ENCODE peak calls at places on chromosomes 3 and 15, in eight cellular contexts. One of them, this sample, is unnamed.

GRCh38 chr3:22981176-22981575 is 222.0 kb upstream of the UBE2E2 start:
- DNase-seq in ovary: no peak
- DNase-seq in colonic mucosa: no peak
- DNase-seq in M059J: no peak
- DNase-seq in AG08396: no peak
- DNase-seq in activated T-helper 1 cell treated with anti-CD3 and anti-CD28 coated beads, Interleukin-2, amount 50 U/mL, for 16 hours: no peak
- DNase-seq in breast epithelium: no peak
- DNase-seq in NCI-H2107: no peak
- DNase-seq in this sample: no peak

GRCh38 chr3:67362686-67363085 is 291.7 kb downstream of the SUCLG2 start:
- DNase-seq in ovary: no peak
- DNase-seq in colonic mucosa: no peak
- DNase-seq in M059J: peak
- DNase-seq in AG08396: no peak
- DNase-seq in activated T-helper 1 cell treated with anti-CD3 and anti-CD28 coated beads, Interleukin-2, amount 50 U/mL, for 16 hours: no peak
- DNase-seq in breast epithelium: no peak
- DNase-seq in NCI-H2107: no peak
- DNase-seq in this sample: no peak

GRCh38 chr3:52897130-52898109 is at the start of gene STIMATE:
- DNase-seq in ovary: peak
- DNase-seq in colonic mucosa: peak
- DNase-seq in M059J: peak
- DNase-seq in AG08396: peak
- DNase-seq in activated T-helper 1 cell treated with anti-CD3 and anti-CD28 coated beads, Interleukin-2, amount 50 U/mL, for 16 hours: peak
- DNase-seq in breast epithelium: peak
- DNase-seq in NCI-H2107: peak
- DNase-seq in this sample: peak

GRCh38 chr15:59741274-59741906 is 52.3 kb upstream of the BNIP2 start:
- DNase-seq in ovary: no peak
- DNase-seq in colonic mucosa: no peak
- DNase-seq in M059J: peak
- DNase-seq in AG08396: peak
- DNase-seq in activated T-helper 1 cell treated with anti-CD3 and anti-CD28 coated beads, Interleukin-2, amount 50 U/mL, for 16 hours: no peak
- DNase-seq in breast epithelium: no peak
- DNase-seq in NCI-H2107: no peak
- DNase-seq in this sample: no peak

GRCh38 chr15:90904746-90905145 is 1.6 kb downstream of the MAN2A2 start:
- DNase-seq in ovary: no peak
- DNase-seq in colonic mucosa: no peak
- DNase-seq in M059J: no peak
- DNase-seq in AG08396: no peak
- DNase-seq in activated T-helper 1 cell treated with anti-CD3 and anti-CD28 coated beads, Interleukin-2, amount 50 U/mL, for 16 hours: no peak
- DNase-seq in breast epithelium: no peak
- DNase-seq in NCI-H2107: no peak
- DNase-seq in this sample: no peak

GRCh38 chr3:109023656-109024254 is 70.1 kb upstream of the GUCA1C start:
- DNase-seq in ovary: no peak
- DNase-seq in colonic mucosa: peak
- DNase-seq in M059J: peak
- DNase-seq in AG08396: peak
- DNase-seq in activated T-helper 1 cell treated with anti-CD3 and anti-CD28 coated beads, Interleukin-2, amount 50 U/mL, for 16 hours: peak
- DNase-seq in breast epithelium: no peak
- DNase-seq in NCI-H2107: no peak
- DNase-seq in this sample: peak

GRCh38 chr3:138800248-138800647 is 34.5 kb downstream of the PIK3CB start:
- DNase-seq in ovary: no peak
- DNase-seq in colonic mucosa: no peak
- DNase-seq in M059J: no peak
- DNase-seq in AG08396: no peak
- DNase-seq in activated T-helper 1 cell treated with anti-CD3 and anti-CD28 coated beads, Interleukin-2, amount 50 U/mL, for 16 hours: no peak
- DNase-seq in breast epithelium: no peak
- DNase-seq in NCI-H2107: no peak
- DNase-seq in this sample: no peak

GRCh38 chr15:58556028-58556361 is 124.2 kb downstream of the LIPC start:
- DNase-seq in ovary: no peak
- DNase-seq in colonic mucosa: no peak
- DNase-seq in M059J: no peak
- DNase-seq in AG08396: no peak
- DNase-seq in activated T-helper 1 cell treated with anti-CD3 and anti-CD28 coated beads, Interleukin-2, amount 50 U/mL, for 16 hours: no peak
- DNase-seq in breast epithelium: no peak
- DNase-seq in NCI-H2107: no peak
- DNase-seq in this sample: no peak

GRCh38 chr3:100040846-100041245 is 73.5 kb downstream of the FILIP1L start:
- DNase-seq in ovary: no peak
- DNase-seq in colonic mucosa: no peak
- DNase-seq in M059J: peak
- DNase-seq in AG08396: no peak
- DNase-seq in activated T-helper 1 cell treated with anti-CD3 and anti-CD28 coated beads, Interleukin-2, amount 50 U/mL, for 16 hours: no peak
- DNase-seq in breast epithelium: no peak
- DNase-seq in NCI-H2107: no peak
- DNase-seq in this sample: no peak

GRCh38 chr3:138426211-138426610 is 8.2 kb upstream of the ESYT3 start:
- DNase-seq in ovary: no peak
- DNase-seq in colonic mucosa: no peak
- DNase-seq in M059J: peak
- DNase-seq in AG08396: no peak
- DNase-seq in activated T-helper 1 cell treated with anti-CD3 and anti-CD28 coated beads, Interleukin-2, amount 50 U/mL, for 16 hours: no peak
- DNase-seq in breast epithelium: no peak
- DNase-seq in NCI-H2107: no peak
- DNase-seq in this sample: no peak

GRCh38 chr15:94265009-94265408 is 33.6 kb downstream of the MCTP2 start:
- DNase-seq in ovary: no peak
- DNase-seq in colonic mucosa: no peak
- DNase-seq in M059J: peak
- DNase-seq in AG08396: no peak
- DNase-seq in activated T-helper 1 cell treated with anti-CD3 and anti-CD28 coated beads, Interleukin-2, amount 50 U/mL, for 16 hours: no peak
- DNase-seq in breast epithelium: no peak
- DNase-seq in NCI-H2107: no peak
- DNase-seq in this sample: no peak

GRCh38 chr3:13378155-13378554 is 42.0 kb downstream of the NUP210 start:
- DNase-seq in ovary: no peak
- DNase-seq in colonic mucosa: no peak
- DNase-seq in M059J: peak
- DNase-seq in AG08396: no peak
- DNase-seq in activated T-helper 1 cell treated with anti-CD3 and anti-CD28 coated beads, Interleukin-2, amount 50 U/mL, for 16 hours: no peak
- DNase-seq in breast epithelium: no peak
- DNase-seq in NCI-H2107: no peak
- DNase-seq in this sample: no peak

GRCh38 chr3:179558742-179559364 is 3.9 kb upstream of the ACTL6A start:
- DNase-seq in ovary: no peak
- DNase-seq in colonic mucosa: peak
- DNase-seq in M059J: peak
- DNase-seq in AG08396: peak
- DNase-seq in activated T-helper 1 cell treated with anti-CD3 and anti-CD28 coated beads, Interleukin-2, amount 50 U/mL, for 16 hours: peak
- DNase-seq in breast epithelium: no peak
- DNase-seq in NCI-H2107: peak
- DNase-seq in this sample: peak